ENCODE peak calls at places on chromosome 20, in seven cellular contexts. C is T-helper 1 cell; H is D341Med; M is midbrain; O is GM03348; K is body of pancreas; S is activated T-cell treated with anti-CD3 and anti-CD28 coated beads, Interleukin-2, amount 50 U/mL, for 72 hours. Z is an unnamed sample.

GRCh38 chr20:62114894-62115293 is 7.4 kb upstream of the LSM14B start:
- DNase-seq in C (no peak), H (no peak), M (no peak), O (no peak), K (no peak), S (no peak), Z (no peak)

GRCh38 chr20:47620808-47621805 is 119.4 kb downstream of the NCOA3 start:
- DNase-seq in C (no peak), H (no peak), M (peak), O (peak), K (no peak), S (no peak), Z (no peak)

GRCh38 chr20:16476032-16476431 is 97.2 kb downstream of the KIF16B start:
- DNase-seq in C (no peak), H (peak), M (peak), O (peak), K (no peak), S (no peak), Z (no peak)

GRCh38 chr20:50558483-50558925 is 48.3 kb downstream of the PTPN1 start:
- DNase-seq in C (no peak), H (no peak), M (no peak), O (no peak), K (no peak), S (no peak), Z (no peak)

GRCh38 chr20:845226-845868 is 11.8 kb downstream of the FAM110A start:
- DNase-seq in C (no peak), H (no peak), M (no peak), O (no peak), K (no peak), S (peak), Z (no peak)

GRCh38 chr20:51004305-51004727 is 18.6 kb downstream of the KCNG1 start:
- DNase-seq in C (no peak), H (no peak), M (no peak), O (no peak), K (no peak), S (no peak), Z (no peak)

GRCh38 chr20:58010666-58011065 is 217.8 kb downstream of the ANKRD60 start:
- DNase-seq in C (no peak), H (no peak), M (no peak), O (no peak), K (no peak), S (no peak), Z (no peak)

GRCh38 chr20:41137412-41138216 is at the start of gene PLCG1:
- DNase-seq in C (peak), H (peak), M (peak), O (peak), K (peak), S (peak), Z (peak)

GRCh38 chr20:32467506-32468312 is 109.6 kb downstream of the ASXL1 start:
- DNase-seq in C (no peak), H (no peak), M (no peak), O (no peak), K (no peak), S (no peak), Z (no peak)

GRCh38 chr20:4431446-4431845 is 290.3 kb upstream of the PRND start:
- DNase-seq in C (no peak), H (no peak), M (no peak), O (no peak), K (no peak), S (no peak), Z (no peak)

GRCh38 chr20:1418335-1418734 is 25.5 kb upstream of the FKBP1A start:
- DNase-seq in C (no peak), H (no peak), M (no peak), O (peak), K (no peak), S (no peak), Z (no peak)

GRCh38 chr20:18180815-18181214 is 43.2 kb downstream of the KAT14 start:
- DNase-seq in C (no peak), H (no peak), M (no peak), O (no peak), K (no peak), S (no peak), Z (no peak)

GRCh38 chr20:31972481-31973386 is 4.8 kb downstream of the XKR7 start:
- DNase-seq in C (no peak), H (no peak), M (no peak), O (no peak), K (no peak), S (no peak), Z (peak)

GRCh38 chr20:34954905-34955231 is 738 bp downstream of the GSS start:
- DNase-seq in C (no peak), H (peak), M (no peak), O (peak), K (peak), S (no peak), Z (no peak)

GRCh38 chr20:63520594-63520938 is at the start of gene PPDPF:
- DNase-seq in C (peak), H (peak), M (peak), O (peak), K (peak), S (peak), Z (no peak)

Z was measured in WERI-Rb-1.